ENCODE peak calls at places on chromosomes 4 and X, in six cellular contexts. One of them, this sample, is unnamed.

GRCh38 chr4:52545099-52546069 is 113.7 kb downstream of the USP46 start:
- DNase-seq in testis: peak
- DNase-seq in left ventricle myocardium inferior: peak
- DNase-seq in stimulated activated CD4-positive, alpha-beta T cell treated with anti-CD3 and anti-CD28 coated beads, Interleukin-12 subunit alpha, Interleukin-12 subunit beta, amount 100 ng/mL, for 24 hours: peak
- DNase-seq in lung microvascular endothelial cell: peak
- DNase-seq in fibroblast of the aortic adventitia: peak
- DNase-seq in this sample: peak

GRCh38 chr4:148021706-148022105 is 289.8 kb downstream of the ARHGAP10 start:
- DNase-seq in left ventricle myocardium inferior: no peak
- DNase-seq in stimulated activated CD4-positive, alpha-beta T cell treated with anti-CD3 and anti-CD28 coated beads, Interleukin-12 subunit alpha, Interleukin-12 subunit beta, amount 100 ng/mL, for 24 hours: no peak
- DNase-seq in fibroblast of the aortic adventitia: peak
- DNase-seq in lung microvascular endothelial cell: peak
- DNase-seq in testis: no peak
- DNase-seq in this sample: no peak

GRCh38 chr4:170014359-170015008 is 11.7 kb downstream of the MFAP3L start:
- DNase-seq in lung microvascular endothelial cell: no peak
- DNase-seq in fibroblast of the aortic adventitia: peak
- DNase-seq in stimulated activated CD4-positive, alpha-beta T cell treated with anti-CD3 and anti-CD28 coated beads, Interleukin-12 subunit alpha, Interleukin-12 subunit beta, amount 100 ng/mL, for 24 hours: no peak
- DNase-seq in testis: no peak
- DNase-seq in left ventricle myocardium inferior: no peak
- DNase-seq in this sample: no peak

GRCh38 chrX:12955882-12956703 is 18.8 kb upstream of the TMSB4X start:
- DNase-seq in stimulated activated CD4-positive, alpha-beta T cell treated with anti-CD3 and anti-CD28 coated beads, Interleukin-12 subunit alpha, Interleukin-12 subunit beta, amount 100 ng/mL, for 24 hours: no peak
- DNase-seq in fibroblast of the aortic adventitia: peak
- DNase-seq in testis: no peak
- DNase-seq in lung microvascular endothelial cell: peak
- DNase-seq in left ventricle myocardium inferior: peak
- DNase-seq in this sample: peak

GRCh38 chr4:16627999-16628398 is 270.4 kb downstream of the LDB2 start:
- DNase-seq in stimulated activated CD4-positive, alpha-beta T cell treated with anti-CD3 and anti-CD28 coated beads, Interleukin-12 subunit alpha, Interleukin-12 subunit beta, amount 100 ng/mL, for 24 hours: no peak
- DNase-seq in left ventricle myocardium inferior: no peak
- DNase-seq in testis: no peak
- DNase-seq in fibroblast of the aortic adventitia: peak
- DNase-seq in lung microvascular endothelial cell: peak
- DNase-seq in this sample: no peak

GRCh38 chrX:146278381-146278780 is 460.8 kb downstream of the SLITRK2 start:
- DNase-seq in left ventricle myocardium inferior: no peak
- DNase-seq in stimulated activated CD4-positive, alpha-beta T cell treated with anti-CD3 and anti-CD28 coated beads, Interleukin-12 subunit alpha, Interleukin-12 subunit beta, amount 100 ng/mL, for 24 hours: no peak
- DNase-seq in testis: peak
- DNase-seq in fibroblast of the aortic adventitia: no peak
- DNase-seq in lung microvascular endothelial cell: no peak
- DNase-seq in this sample: no peak

GRCh38 chrX:44580466-44580865 is 37.8 kb upstream of the FUNDC1 start:
- DNase-seq in testis: no peak
- DNase-seq in lung microvascular endothelial cell: no peak
- DNase-seq in fibroblast of the aortic adventitia: peak
- DNase-seq in stimulated activated CD4-positive, alpha-beta T cell treated with anti-CD3 and anti-CD28 coated beads, Interleukin-12 subunit alpha, Interleukin-12 subunit beta, amount 100 ng/mL, for 24 hours: no peak
- DNase-seq in left ventricle myocardium inferior: no peak
- DNase-seq in this sample: no peak

GRCh38 chr4:30770049-30770549 is 49.9 kb downstream of the PCDH7 start:
- DNase-seq in fibroblast of the aortic adventitia: peak
- DNase-seq in stimulated activated CD4-positive, alpha-beta T cell treated with anti-CD3 and anti-CD28 coated beads, Interleukin-12 subunit alpha, Interleukin-12 subunit beta, amount 100 ng/mL, for 24 hours: no peak
- DNase-seq in left ventricle myocardium inferior: no peak
- DNase-seq in testis: no peak
- DNase-seq in lung microvascular endothelial cell: no peak
- DNase-seq in this sample: no peak

GRCh38 chr4:100644150-100644549 is 126.3 kb upstream of the EMCN start:
- DNase-seq in fibroblast of the aortic adventitia: peak
- DNase-seq in lung microvascular endothelial cell: no peak
- DNase-seq in left ventricle myocardium inferior: no peak
- DNase-seq in stimulated activated CD4-positive, alpha-beta T cell treated with anti-CD3 and anti-CD28 coated beads, Interleukin-12 subunit alpha, Interleukin-12 subunit beta, amount 100 ng/mL, for 24 hours: no peak
- DNase-seq in testis: no peak
- DNase-seq in this sample: no peak

GRCh38 chr4:18390655-18391369 is 369.3 kb upstream of the LCORL start:
- DNase-seq in lung microvascular endothelial cell: no peak
- DNase-seq in left ventricle myocardium inferior: no peak
- DNase-seq in testis: no peak
- DNase-seq in stimulated activated CD4-positive, alpha-beta T cell treated with anti-CD3 and anti-CD28 coated beads, Interleukin-12 subunit alpha, Interleukin-12 subunit beta, amount 100 ng/mL, for 24 hours: no peak
- DNase-seq in fibroblast of the aortic adventitia: no peak
- DNase-seq in this sample: no peak

GRCh38 chr4:75028196-75028854 is 95.4 kb downstream of the PARM1 start:
- DNase-seq in fibroblast of the aortic adventitia: no peak
- DNase-seq in lung microvascular endothelial cell: no peak
- DNase-seq in left ventricle myocardium inferior: no peak
- DNase-seq in testis: peak
- DNase-seq in stimulated activated CD4-positive, alpha-beta T cell treated with anti-CD3 and anti-CD28 coated beads, Interleukin-12 subunit alpha, Interleukin-12 subunit beta, amount 100 ng/mL, for 24 hours: no peak
- DNase-seq in this sample: no peak

GRCh38 chr4:184826315-184827266 is 823 bp upstream of the ACSL1 start:
- DNase-seq in left ventricle myocardium inferior: peak
- DNase-seq in fibroblast of the aortic adventitia: no peak
- DNase-seq in testis: peak
- DNase-seq in stimulated activated CD4-positive, alpha-beta T cell treated with anti-CD3 and anti-CD28 coated beads, Interleukin-12 subunit alpha, Interleukin-12 subunit beta, amount 100 ng/mL, for 24 hours: peak
- DNase-seq in lung microvascular endothelial cell: peak
- DNase-seq in this sample: peak

GRCh38 chr4:176569301-176569700 is 223.4 kb downstream of the VEGFC start:
- DNase-seq in left ventricle myocardium inferior: no peak
- DNase-seq in testis: no peak
- DNase-seq in lung microvascular endothelial cell: no peak
- DNase-seq in fibroblast of the aortic adventitia: no peak
- DNase-seq in stimulated activated CD4-positive, alpha-beta T cell treated with anti-CD3 and anti-CD28 coated beads, Interleukin-12 subunit alpha, Interleukin-12 subunit beta, amount 100 ng/mL, for 24 hours: no peak
- DNase-seq in this sample: no peak

GRCh38 chrX:71563921-71564320 is 14.3 kb upstream of the GCNA start:
- DNase-seq in testis: no peak
- DNase-seq in stimulated activated CD4-positive, alpha-beta T cell treated with anti-CD3 and anti-CD28 coated beads, Interleukin-12 subunit alpha, Interleukin-12 subunit beta, amount 100 ng/mL, for 24 hours: no peak
- DNase-seq in lung microvascular endothelial cell: no peak
- DNase-seq in fibroblast of the aortic adventitia: no peak
- DNase-seq in left ventricle myocardium inferior: no peak
- DNase-seq in this sample: no peak

GRCh38 chr4:4507923-4508322 is 33.9 kb downstream of the STX18 start:
- DNase-seq in stimulated activated CD4-positive, alpha-beta T cell treated with anti-CD3 and anti-CD28 coated beads, Interleukin-12 subunit alpha, Interleukin-12 subunit beta, amount 100 ng/mL, for 24 hours: no peak
- DNase-seq in lung microvascular endothelial cell: peak
- DNase-seq in fibroblast of the aortic adventitia: no peak
- DNase-seq in left ventricle myocardium inferior: no peak
- DNase-seq in testis: no peak
- DNase-seq in this sample: no peak

GRCh38 chr4:2277956-2278355 is 16.0 kb upstream of the MXD4 start:
- DNase-seq in testis: no peak
- DNase-seq in lung microvascular endothelial cell: no peak
- DNase-seq in stimulated activated CD4-positive, alpha-beta T cell treated with anti-CD3 and anti-CD28 coated beads, Interleukin-12 subunit alpha, Interleukin-12 subunit beta, amount 100 ng/mL, for 24 hours: no peak
- DNase-seq in left ventricle myocardium inferior: no peak
- DNase-seq in fibroblast of the aortic adventitia: no peak
- DNase-seq in this sample: no peak

GRCh38 chrX:47366051-47366722 is 4.2 kb upstream of the ZNF157 start:
- DNase-seq in left ventricle myocardium inferior: peak
- DNase-seq in fibroblast of the aortic adventitia: peak
- DNase-seq in lung microvascular endothelial cell: peak
- DNase-seq in stimulated activated CD4-positive, alpha-beta T cell treated with anti-CD3 and anti-CD28 coated beads, Interleukin-12 subunit alpha, Interleukin-12 subunit beta, amount 100 ng/mL, for 24 hours: peak
- DNase-seq in testis: peak
- DNase-seq in this sample: peak

This sample was measured in posterior vena cava.